ENCODE peak calls at places on chromosomes 11 and 22, in five cellular contexts. One of them, this sample, is unnamed.

GRCh38 chr22:40819741-40820140 is 595 bp upstream of the SLC25A17 start:
- DNase-seq in endodermal cell: no peak
- DNase-seq in gastrocnemius medialis: no peak
- DNase-seq in prostate gland: no peak
- DNase-seq in K562: no peak
- DNase-seq in this sample: no peak

GRCh38 chr11:93054279-93054678 is 84.8 kb downstream of the MTNR1B start:
- DNase-seq in endodermal cell: no peak
- DNase-seq in K562: no peak
- DNase-seq in prostate gland: no peak
- DNase-seq in gastrocnemius medialis: no peak
- DNase-seq in this sample: peak; percentile 12

GRCh38 chr11:93031386-93031785 is 61.9 kb downstream of the MTNR1B start:
- DNase-seq in K562: peak; percentile 4
- DNase-seq in prostate gland: no peak
- DNase-seq in gastrocnemius medialis: no peak
- DNase-seq in endodermal cell: peak; percentile 91
- DNase-seq in this sample: peak; percentile 27

GRCh38 chr11:68842427-68843051 is 823 bp upstream of the CPT1A start:
- DNase-seq in endodermal cell: no peak
- DNase-seq in prostate gland: no peak
- DNase-seq in gastrocnemius medialis: no peak
- DNase-seq in K562: no peak
- DNase-seq in this sample: no peak

GRCh38 chr11:134866215-134866614 is 454.2 kb upstream of the B3GAT1 start:
- DNase-seq in prostate gland: no peak
- DNase-seq in gastrocnemius medialis: no peak
- DNase-seq in endodermal cell: peak; percentile 23
- DNase-seq in K562: no peak
- DNase-seq in this sample: no peak

GRCh38 chr11:41235670-41236069 is 223.8 kb downstream of the LRRC4C start:
- DNase-seq in K562: no peak
- DNase-seq in gastrocnemius medialis: no peak
- DNase-seq in endodermal cell: no peak
- DNase-seq in prostate gland: no peak
- DNase-seq in this sample: no peak

GRCh38 chr11:116931206-116931953 is 94.0 kb upstream of the APOA1 start:
- DNase-seq in K562: peak; percentile 45
- DNase-seq in prostate gland: no peak
- DNase-seq in endodermal cell: no peak
- DNase-seq in gastrocnemius medialis: no peak
- DNase-seq in this sample: peak; percentile 41

GRCh38 chr22:46902998-46903916 is 140.8 kb downstream of the TBC1D22A start:
- DNase-seq in K562: no peak
- DNase-seq in prostate gland: no peak
- DNase-seq in endodermal cell: peak; percentile 83
- DNase-seq in gastrocnemius medialis: no peak
- DNase-seq in this sample: no peak

GRCh38 chr11:70483077-70483861 is 84.9 kb downstream of the CTTN start:
- DNase-seq in K562: peak; percentile 65
- DNase-seq in prostate gland: no peak
- DNase-seq in endodermal cell: peak; percentile 71
- DNase-seq in gastrocnemius medialis: peak; percentile 50
- DNase-seq in this sample: peak; percentile 20

GRCh38 chr22:20967697-20968201 is 694 bp downstream of the AIFM3 start:
- DNase-seq in prostate gland: no peak
- DNase-seq in endodermal cell: peak; percentile 75
- DNase-seq in gastrocnemius medialis: no peak
- DNase-seq in K562: peak; percentile 58
- DNase-seq in this sample: no peak

GRCh38 chr11:73271936-73272679 is at the start of gene P2RY6:
- DNase-seq in endodermal cell: peak; percentile 73
- DNase-seq in prostate gland: no peak
- DNase-seq in K562: no peak
- DNase-seq in gastrocnemius medialis: peak; percentile 38
- DNase-seq in this sample: peak; percentile 64

GRCh38 chr11:116226731-116227130 is 546.1 kb downstream of the BUD13 start:
- DNase-seq in K562: no peak
- DNase-seq in gastrocnemius medialis: no peak
- DNase-seq in prostate gland: no peak
- DNase-seq in endodermal cell: peak; percentile 71
- DNase-seq in this sample: no peak

GRCh38 chr11:6127881-6128280 is 20.4 kb downstream of the OR56B4 start:
- DNase-seq in prostate gland: no peak
- DNase-seq in gastrocnemius medialis: no peak
- DNase-seq in endodermal cell: no peak
- DNase-seq in K562: no peak
- DNase-seq in this sample: no peak

GRCh38 chr22:44753189-44754042 is 1.0 kb downstream of the ARHGAP8 start:
- DNase-seq in prostate gland: peak; percentile 66
- DNase-seq in K562: no peak
- DNase-seq in gastrocnemius medialis: no peak
- DNase-seq in endodermal cell: peak; percentile 69
- DNase-seq in this sample: no peak

DNA sequence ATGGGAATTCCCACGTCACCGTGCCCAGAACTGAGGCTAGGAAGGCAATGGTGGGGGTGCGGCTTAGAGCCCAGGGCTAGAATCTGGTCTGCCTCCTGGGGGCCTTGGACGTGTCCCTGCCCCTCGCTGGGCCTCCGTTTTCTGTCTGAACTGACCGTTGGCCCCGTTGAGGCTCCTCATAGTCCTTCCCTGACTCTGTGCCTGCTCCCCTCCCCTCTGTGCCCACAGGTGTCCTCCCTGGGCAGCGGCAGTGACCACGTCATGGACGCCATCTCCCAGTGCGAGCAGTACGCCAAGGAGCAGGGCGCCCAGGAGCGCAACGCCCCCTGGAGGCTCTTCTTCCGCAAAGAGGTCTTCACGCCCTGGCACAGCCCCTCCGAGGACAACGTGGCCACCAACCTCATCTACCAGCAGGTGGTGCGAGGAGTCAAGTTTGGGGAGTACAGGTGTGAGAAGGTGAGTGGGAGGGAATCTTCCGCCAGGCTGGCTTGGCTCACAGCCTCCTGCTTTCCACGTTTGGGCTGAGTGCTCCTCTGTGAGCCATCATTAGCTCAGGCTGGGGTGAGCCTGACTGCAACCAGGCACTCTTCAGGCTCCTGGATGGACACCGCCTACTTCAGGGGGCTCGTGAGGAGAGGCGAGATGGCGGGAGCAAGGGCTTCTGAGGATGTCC is 63.9 kb downstream of the MYO7A start:
- DNase-seq in K562: peak; percentile 79
- DNase-seq in gastrocnemius medialis: no peak
- DNase-seq in prostate gland: peak; percentile 81
- DNase-seq in endodermal cell: peak; percentile 98
- DNase-seq in this sample: peak; percentile 81
- TF ChIP-seq CTCF in K562: peak; percentile 96
- TF ChIP-seq CTCF in gastrocnemius medialis: no peak
- TF ChIP-seq CTCF in prostate gland: peak; percentile 72
- TF ChIP-seq CTCF in endodermal cell: peak; percentile 99
- TF ChIP-seq CTCF in this sample: peak; percentile 65

GRCh38 chr11:48014917-48015316 is 34.6 kb downstream of the PTPRJ start:
- DNase-seq in gastrocnemius medialis: no peak
- DNase-seq in K562: no peak
- DNase-seq in endodermal cell: no peak
- DNase-seq in prostate gland: no peak
- DNase-seq in this sample: no peak

GRCh38 chr11:48011125-48012050 is 31.0 kb downstream of the PTPRJ start:
- DNase-seq in prostate gland: no peak
- DNase-seq in K562: no peak
- DNase-seq in gastrocnemius medialis: no peak
- DNase-seq in endodermal cell: no peak
- DNase-seq in this sample: no peak

GRCh38 chr11:48017105-48017874 is 36.9 kb downstream of the PTPRJ start:
- DNase-seq in prostate gland: no peak
- DNase-seq in K562: no peak
- DNase-seq in gastrocnemius medialis: no peak
- DNase-seq in endodermal cell: no peak
- DNase-seq in this sample: no peak

GRCh38 chr11:48012051-48012391 is 31.7 kb downstream of the PTPRJ start:
- DNase-seq in endodermal cell: no peak
- DNase-seq in gastrocnemius medialis: no peak
- DNase-seq in K562: no peak
- DNase-seq in prostate gland: no peak
- DNase-seq in this sample: no peak

DNA sequence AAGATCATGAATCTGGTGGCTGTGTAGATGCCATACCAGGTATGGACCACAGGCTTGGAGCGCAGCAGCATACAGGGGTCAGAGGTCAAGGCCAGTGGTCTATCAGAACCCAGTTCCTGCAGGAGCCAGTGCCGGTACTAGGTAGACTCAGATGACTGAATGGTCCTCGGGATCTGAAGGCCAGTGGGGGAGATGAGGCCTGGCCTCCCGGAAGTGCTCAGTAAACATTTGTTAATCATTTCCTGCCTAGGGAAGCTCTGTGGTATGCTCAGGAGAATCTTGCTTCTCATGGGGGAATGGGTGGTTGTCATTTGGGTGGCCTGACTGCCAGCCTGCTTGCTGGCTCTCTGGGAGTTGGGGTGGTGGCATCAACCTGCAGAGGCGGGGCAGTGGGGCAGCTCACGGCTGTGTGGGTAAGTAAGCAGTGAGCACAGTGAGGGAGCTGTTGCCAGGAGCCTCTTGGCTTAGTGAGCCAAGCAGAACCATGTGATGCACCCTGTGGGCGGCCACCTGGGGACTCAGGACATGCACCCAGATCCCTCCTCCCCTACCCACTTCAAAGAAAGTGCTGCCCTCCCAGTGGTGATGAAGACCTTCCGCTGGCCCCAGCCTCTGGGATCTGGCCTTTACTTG is 33.0 kb downstream of the PTPRJ start:
- DNase-seq in endodermal cell: no peak
- DNase-seq in prostate gland: peak; percentile 27
- DNase-seq in K562: no peak
- DNase-seq in gastrocnemius medialis: no peak
- DNase-seq in this sample: no peak
- H3K27ac ChIP-seq in endodermal cell: no peak overlapping the region
- H3K27ac ChIP-seq in prostate gland: no peak overlapping the region
- H3K27ac ChIP-seq in K562: no peak overlapping the region
- H3K27ac ChIP-seq in gastrocnemius medialis: no peak overlapping the region
- H3K27ac ChIP-seq in this sample: no peak overlapping the region

DNA sequence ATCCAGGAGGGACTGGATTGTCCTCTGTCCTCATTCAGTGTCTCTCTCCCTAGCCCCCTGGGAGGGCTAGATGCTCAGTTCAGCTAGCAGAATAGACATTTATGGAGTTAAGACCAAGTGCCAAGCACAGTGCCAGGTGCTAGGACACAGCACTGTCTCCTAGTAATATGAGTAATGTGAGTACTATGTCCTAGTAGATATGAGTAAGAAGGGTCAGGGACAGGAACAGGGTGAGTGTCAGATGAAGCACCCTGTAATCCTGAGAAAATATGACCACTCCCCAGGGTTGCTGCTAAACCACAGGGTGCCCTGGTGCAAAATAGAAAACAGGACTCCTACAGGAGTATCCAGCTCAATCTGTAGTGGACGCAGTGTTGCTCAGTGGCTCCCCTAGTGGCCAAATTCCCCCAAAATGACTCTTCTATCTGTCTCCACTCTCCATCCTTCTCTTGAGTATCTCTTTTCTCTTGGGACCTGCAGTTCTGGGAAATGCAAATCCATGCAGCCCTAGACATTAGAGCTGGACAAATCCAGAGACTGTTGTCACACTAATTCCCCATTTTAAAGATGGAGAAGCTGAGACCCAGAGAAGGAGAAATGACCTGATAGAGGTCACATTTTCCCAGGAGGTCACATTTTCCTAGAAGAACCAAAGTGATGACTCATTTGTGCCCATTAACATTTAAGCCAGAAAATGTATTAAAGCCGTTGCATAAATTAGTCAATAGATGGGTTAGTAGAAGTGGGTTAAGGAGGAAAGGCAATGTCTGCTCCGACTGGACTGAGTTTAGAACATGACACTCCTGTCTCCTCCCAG is 214.3 kb downstream of the NXPE2 start:
- DNase-seq in gastrocnemius medialis: no peak
- DNase-seq in prostate gland: no peak
- DNase-seq in endodermal cell: peak; percentile 82
- DNase-seq in K562: peak; percentile 25
- DNase-seq in this sample: no peak
- TF ChIP-seq CTCF in gastrocnemius medialis: no peak
- TF ChIP-seq CTCF in prostate gland: no peak
- TF ChIP-seq CTCF in endodermal cell: peak; percentile 81
- TF ChIP-seq CTCF in K562: peak; percentile 66
- TF ChIP-seq CTCF in this sample: peak; percentile 13

GRCh38 chr11:88604255-88604654 is 266.7 kb upstream of the CTSC start:
- DNase-seq in K562: no peak
- DNase-seq in prostate gland: no peak
- DNase-seq in gastrocnemius medialis: no peak
- DNase-seq in endodermal cell: no peak
- DNase-seq in this sample: no peak
- H3K27ac ChIP-seq in K562: no peak overlapping the region
- H3K27ac ChIP-seq in prostate gland: no peak overlapping the region
- H3K27ac ChIP-seq in gastrocnemius medialis: no peak overlapping the region
- H3K27ac ChIP-seq in endodermal cell: no peak overlapping the region
- H3K27ac ChIP-seq in this sample: no peak overlapping the region

GRCh38 chr11:1105183-1105565 is 30.5 kb downstream of the MUC2 start:
- DNase-seq in gastrocnemius medialis: no peak
- DNase-seq in prostate gland: no peak
- DNase-seq in endodermal cell: no peak
- DNase-seq in K562: no peak
- DNase-seq in this sample: no peak
- TF ChIP-seq CTCF in gastrocnemius medialis: no peak
- TF ChIP-seq CTCF in prostate gland: no peak
- TF ChIP-seq CTCF in endodermal cell: no peak
- TF ChIP-seq CTCF in K562: no peak
- TF ChIP-seq CTCF in this sample: no peak

DNA sequence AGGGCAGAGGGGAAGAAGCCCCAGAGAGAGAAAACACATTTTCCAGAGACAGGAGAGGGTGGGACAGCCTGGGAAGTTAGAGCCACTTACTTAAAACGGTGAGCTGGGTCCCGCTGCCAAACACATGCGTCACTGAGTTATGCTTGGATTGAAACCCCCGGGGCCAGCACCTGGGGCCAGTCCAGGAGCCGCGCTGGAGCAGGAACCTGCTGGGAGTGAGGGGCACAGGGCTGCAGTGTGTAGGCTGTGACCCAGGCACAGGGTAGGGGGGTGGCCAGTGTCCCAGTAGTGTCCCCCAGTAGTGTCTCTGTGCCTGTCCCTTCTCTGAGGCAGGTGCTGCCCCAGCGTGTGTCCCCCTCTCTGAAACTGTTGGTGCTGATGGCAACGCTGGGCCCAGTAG is 5.2 kb downstream of the IGLL1 start:
- DNase-seq in gastrocnemius medialis: no peak
- DNase-seq in endodermal cell: no peak
- DNase-seq in prostate gland: no peak
- DNase-seq in K562: no peak
- DNase-seq in this sample: no peak
- H3K27ac ChIP-seq in gastrocnemius medialis: no peak overlapping the region
- H3K27ac ChIP-seq in endodermal cell: no peak overlapping the region
- H3K27ac ChIP-seq in prostate gland: no peak overlapping the region
- H3K27ac ChIP-seq in K562: no peak overlapping the region
- H3K27ac ChIP-seq in this sample: no peak overlapping the region